ENCODE peak calls at places on chromosomes 7 and 10, in four cellular contexts. One of them, this sample, is unnamed.

GRCh38 chr7:47954231-47954911 is 6.1 kb upstream of the PKD1L1 start:
- DNase-seq in tibial artery: no peak
- DNase-seq in DMS 273 treated with DMSO at 0.1 percent for 48 hours: no peak
- DNase-seq in thoracic aorta: no peak
- DNase-seq in this sample: no peak

GRCh38 chr7:29239638-29240037 is 45.1 kb downstream of the CHN2 start:
- DNase-seq in tibial artery: no peak
- DNase-seq in thoracic aorta: no peak
- DNase-seq in DMS 273 treated with DMSO at 0.1 percent for 48 hours: no peak
- DNase-seq in this sample: no peak

GRCh38 chr7:43076606-43077005 is 35.8 kb upstream of the HECW1 start:
- DNase-seq in DMS 273 treated with DMSO at 0.1 percent for 48 hours: no peak
- DNase-seq in thoracic aorta: no peak
- DNase-seq in tibial artery: no peak
- DNase-seq in this sample: no peak

GRCh38 chr10:110226926-110227641 is 19.7 kb downstream of the MXI1 start:
- DNase-seq in DMS 273 treated with DMSO at 0.1 percent for 48 hours: no peak
- DNase-seq in tibial artery: peak
- DNase-seq in thoracic aorta: peak
- DNase-seq in this sample: no peak

GRCh38 chr7:16564909-16565426 is 38.3 kb downstream of the LRRC72 start:
- DNase-seq in tibial artery: no peak
- DNase-seq in DMS 273 treated with DMSO at 0.1 percent for 48 hours: peak
- DNase-seq in thoracic aorta: no peak
- DNase-seq in this sample: peak

GRCh38 chr10:47206449-47207279 is 93.3 kb upstream of the GDF10 start:
- DNase-seq in thoracic aorta: no peak
- DNase-seq in DMS 273 treated with DMSO at 0.1 percent for 48 hours: no peak
- DNase-seq in tibial artery: no peak
- DNase-seq in this sample: no peak

GRCh38 chr10:99435986-99436633 is 5.7 kb upstream of the GOT1 start:
- DNase-seq in DMS 273 treated with DMSO at 0.1 percent for 48 hours: no peak
- DNase-seq in thoracic aorta: no peak
- DNase-seq in tibial artery: no peak
- DNase-seq in this sample: peak

GRCh38 chr7:122983261-122983660 is 12.2 kb downstream of the TAS2R16 start:
- DNase-seq in tibial artery: no peak
- DNase-seq in thoracic aorta: no peak
- DNase-seq in DMS 273 treated with DMSO at 0.1 percent for 48 hours: no peak
- DNase-seq in this sample: no peak

GRCh38 chr7:37786741-37787569 is 61.4 kb upstream of the NME8 start:
- DNase-seq in tibial artery: no peak
- DNase-seq in DMS 273 treated with DMSO at 0.1 percent for 48 hours: no peak
- DNase-seq in thoracic aorta: no peak
- DNase-seq in this sample: no peak

GRCh38 chr7:157779206-157779605 is 442.4 kb downstream of the DNAJB6 start:
- DNase-seq in tibial artery: no peak
- DNase-seq in DMS 273 treated with DMSO at 0.1 percent for 48 hours: no peak
- DNase-seq in thoracic aorta: no peak
- DNase-seq in this sample: no peak

GRCh38 chr7:47375121-47375551 is 206.8 kb downstream of the TNS3 start:
- DNase-seq in thoracic aorta: no peak
- DNase-seq in tibial artery: peak
- DNase-seq in DMS 273 treated with DMSO at 0.1 percent for 48 hours: no peak
- DNase-seq in this sample: no peak

GRCh38 chr7:135575296-135575695 is 17.6 kb downstream of the NUP205 start:
- DNase-seq in tibial artery: no peak
- DNase-seq in DMS 273 treated with DMSO at 0.1 percent for 48 hours: no peak
- DNase-seq in thoracic aorta: no peak
- DNase-seq in this sample: no peak

GRCh38 chr10:62594093-62594520 is 210.4 kb upstream of the ADO start:
- DNase-seq in tibial artery: peak
- DNase-seq in thoracic aorta: no peak
- DNase-seq in DMS 273 treated with DMSO at 0.1 percent for 48 hours: no peak
- DNase-seq in this sample: peak

GRCh38 chr7:155785536-155785935 is 26.7 kb downstream of the SHH start:
- DNase-seq in thoracic aorta: no peak
- DNase-seq in DMS 273 treated with DMSO at 0.1 percent for 48 hours: no peak
- DNase-seq in tibial artery: no peak
- DNase-seq in this sample: no peak

GRCh38 chr10:76647276-76647675 is 990.3 kb downstream of the KCNMA1 start:
- DNase-seq in DMS 273 treated with DMSO at 0.1 percent for 48 hours: no peak
- DNase-seq in thoracic aorta: no peak
- DNase-seq in tibial artery: no peak
- DNase-seq in this sample: no peak

GRCh38 chr10:79324032-79324695 is 23.1 kb upstream of the PPIF start:
- DNase-seq in tibial artery: no peak
- DNase-seq in DMS 273 treated with DMSO at 0.1 percent for 48 hours: no peak
- DNase-seq in thoracic aorta: no peak
- DNase-seq in this sample: no peak

GRCh38 chr7:43303740-43304241 is 191.3 kb downstream of the HECW1 start:
- DNase-seq in tibial artery: no peak
- DNase-seq in DMS 273 treated with DMSO at 0.1 percent for 48 hours: no peak
- DNase-seq in thoracic aorta: no peak
- DNase-seq in this sample: no peak

GRCh38 chr10:5606864-5607263 is 59.5 kb downstream of the ASB13 start:
- DNase-seq in DMS 273 treated with DMSO at 0.1 percent for 48 hours: no peak
- DNase-seq in tibial artery: no peak
- DNase-seq in thoracic aorta: no peak
- DNase-seq in this sample: no peak

GRCh38 chr7:110759069-110759468 is 331.9 kb upstream of the LRRN3 start:
- DNase-seq in thoracic aorta: no peak
- DNase-seq in DMS 273 treated with DMSO at 0.1 percent for 48 hours: no peak
- DNase-seq in tibial artery: no peak
- DNase-seq in this sample: no peak

GRCh38 chr7:66307591-66308215 is 102.6 kb downstream of the TPST1 start:
- DNase-seq in tibial artery: no peak
- DNase-seq in DMS 273 treated with DMSO at 0.1 percent for 48 hours: no peak
- DNase-seq in thoracic aorta: no peak
- DNase-seq in this sample: no peak